ENCODE peak calls at places on chromosomes 12 and 14, in four cellular contexts. One of them, this sample, is unnamed.

GRCh38 chr12:26360062-26360461 is 164.7 kb downstream of the SSPN start:
- DNase-seq in GM20000: no peak
- DNase-seq in GM23248: no peak
- DNase-seq in IMR-90: no peak
- DNase-seq in this sample: no peak

GRCh38 chr12:111818340-111818739 is 23.7 kb upstream of the MAPKAPK5 start:
- DNase-seq in GM20000: no peak
- DNase-seq in GM23248: no peak
- DNase-seq in IMR-90: no peak
- DNase-seq in this sample: no peak

GRCh38 chr12:86834217-86834616 is 578.0 kb upstream of the MGAT4C start:
- DNase-seq in GM20000: no peak
- DNase-seq in GM23248: no peak
- DNase-seq in IMR-90: no peak
- DNase-seq in this sample: no peak

GRCh38 chr14:77181603-77182437 is at the start of gene TMEM63C:
- DNase-seq in GM20000: peak; percentile 50
- DNase-seq in GM23248: peak; percentile 6
- DNase-seq in IMR-90: no peak
- DNase-seq in this sample: no peak

GRCh38 chr12:76106631-76107030 is 22.1 kb upstream of the NAP1L1 start:
- DNase-seq in GM20000: no peak
- DNase-seq in GM23248: peak; percentile 39
- DNase-seq in IMR-90: no peak
- DNase-seq in this sample: no peak

GRCh38 chr12:64696065-64696741 is 63.0 kb downstream of the GNS start:
- DNase-seq in GM20000: no peak
- DNase-seq in GM23248: peak; percentile 58
- DNase-seq in IMR-90: peak; percentile 43
- DNase-seq in this sample: peak; percentile 66

GRCh38 chr12:12008931-12009611 is 61.7 kb upstream of the BCL2L14 start:
- DNase-seq in GM20000: no peak
- DNase-seq in GM23248: peak; percentile 73
- DNase-seq in IMR-90: peak; percentile 31
- DNase-seq in this sample: peak; percentile 90

GRCh38 chr12:111154180-111154579 is 214.7 kb downstream of the PHETA1 start:
- DNase-seq in GM20000: no peak
- DNase-seq in GM23248: peak; percentile 21
- DNase-seq in IMR-90: no peak
- DNase-seq in this sample: no peak

GRCh38 chr12:55702861-55703260 is 4.8 kb downstream of the ITGA7 start:
- DNase-seq in GM20000: no peak
- DNase-seq in GM23248: no peak
- DNase-seq in IMR-90: no peak
- DNase-seq in this sample: no peak

GRCh38 chr14:67188326-67188725 is 914 bp upstream of the GARIN2 start:
- DNase-seq in GM20000: no peak
- DNase-seq in GM23248: no peak
- DNase-seq in IMR-90: no peak
- DNase-seq in this sample: no peak

GRCh38 chr14:64611358-64612020 is 61.7 kb downstream of the PPP1R36 start:
- DNase-seq in GM20000: no peak
- DNase-seq in GM23248: peak; percentile 34
- DNase-seq in IMR-90: peak; percentile 61
- DNase-seq in this sample: no peak

GRCh38 chr14:71586131-71586893 is 345.9 kb upstream of the RGS6 start:
- DNase-seq in GM20000: no peak
- DNase-seq in GM23248: peak; percentile 66
- DNase-seq in IMR-90: peak; percentile 59
- DNase-seq in this sample: peak; percentile 60

GRCh38 chr12:47820631-47821345 is 1.1 kb upstream of the HDAC7 start:
- DNase-seq in GM20000: no peak
- DNase-seq in GM23248: peak; percentile 98
- DNase-seq in IMR-90: peak; percentile 95
- DNase-seq in this sample: peak; percentile 97

GRCh38 chr12:120399531-120399930 is 30.6 kb upstream of the MSI1 start:
- DNase-seq in GM20000: peak; percentile 45
- DNase-seq in GM23248: peak; percentile 53
- DNase-seq in IMR-90: peak; percentile 75
- DNase-seq in this sample: peak; percentile 63

GRCh38 chr14:99643343-99643742 is 1.6 kb upstream of the HHIPL1 start:
- DNase-seq in GM20000: no peak
- DNase-seq in GM23248: peak; percentile 25
- DNase-seq in IMR-90: no peak
- DNase-seq in this sample: no peak

GRCh38 chr12:27595231-27595642 is 71.2 kb downstream of the PPFIBP1 start:
- DNase-seq in GM20000: no peak
- DNase-seq in GM23248: peak; percentile 88
- DNase-seq in IMR-90: peak; percentile 89
- DNase-seq in this sample: peak; percentile 49

GRCh38 chr14:100558966-100559365 is 28.3 kb downstream of the BEGAIN start:
- DNase-seq in GM20000: no peak
- DNase-seq in GM23248: no peak
- DNase-seq in IMR-90: no peak
- DNase-seq in this sample: no peak